ENCODE peak calls at places on chromosome X, in four cellular contexts. One of them, this sample, is unnamed.

GRCh38 chrX:138853936-138854335 is 142.4 kb upstream of the FGF13 start:
- DNase-seq in A549: no peak
- DNase-seq in OCI-LY7: no peak
- DNase-seq in MM.1S: no peak
- DNase-seq in this sample: no peak

GRCh38 chrX:46913710-46914109 is 1.5 kb downstream of the JADE3 start:
- DNase-seq in A549: no peak
- DNase-seq in OCI-LY7: no peak
- DNase-seq in MM.1S: no peak
- DNase-seq in this sample: no peak

GRCh38 chrX:253451-254297 is 27.5 kb upstream of the PLCXD1 start:
- DNase-seq in OCI-LY7: no peak
- DNase-seq in MM.1S: no peak
- DNase-seq in A549: no peak
- DNase-seq in this sample: no peak

GRCh38 chrX:39854772-39855747 is 242.7 kb downstream of the BCOR start:
- DNase-seq in OCI-LY7: peak; percentile 57
- DNase-seq in A549: no peak
- DNase-seq in MM.1S: peak; percentile 72
- DNase-seq in this sample: no peak

GRCh38 chrX:12013220-12013619 is 125.1 kb upstream of the FRMPD4 start:
- DNase-seq in OCI-LY7: no peak
- DNase-seq in A549: no peak
- DNase-seq in MM.1S: no peak
- DNase-seq in this sample: no peak

GRCh38 chrX:20974326-20974725 is 399.9 kb upstream of the CNKSR2 start:
- DNase-seq in OCI-LY7: no peak
- DNase-seq in A549: no peak
- DNase-seq in MM.1S: no peak
- DNase-seq in this sample: no peak

GRCh38 chrX:22171287-22172060 is 101.2 kb upstream of the CBLL2 start:
- DNase-seq in OCI-LY7: no peak
- DNase-seq in A549: no peak
- DNase-seq in MM.1S: no peak
- DNase-seq in this sample: no peak

GRCh38 chrX:20265726-20266681 is 705 bp downstream of the RPS6KA3 start:
- DNase-seq in A549: peak; percentile 19
- DNase-seq in MM.1S: peak; percentile 13
- DNase-seq in OCI-LY7: peak; percentile 48
- DNase-seq in this sample: peak; percentile 76

GRCh38 chrX:7927259-7928167 is at the start of gene PNPLA4:
- DNase-seq in OCI-LY7: peak; percentile 87
- DNase-seq in A549: peak; percentile 55
- DNase-seq in MM.1S: peak; percentile 11
- DNase-seq in this sample: peak; percentile 98

GRCh38 chrX:7159132-7159861 is 11.3 kb upstream of the PUDP start:
- DNase-seq in A549: no peak
- DNase-seq in MM.1S: no peak
- DNase-seq in OCI-LY7: no peak
- DNase-seq in this sample: no peak

GRCh38 chrX:107894038-107894437 is 68.4 kb downstream of the MID2 start:
- DNase-seq in OCI-LY7: peak; percentile 65
- DNase-seq in MM.1S: peak; percentile 75
- DNase-seq in A549: peak; percentile 35
- DNase-seq in this sample: peak; percentile 90

GRCh38 chrX:98380556-98380955 is 1496.8 kb downstream of the RPA4 start:
- DNase-seq in MM.1S: no peak
- DNase-seq in A549: no peak
- DNase-seq in OCI-LY7: no peak
- DNase-seq in this sample: no peak

GRCh38 chrX:74788545-74789086 is 136.6 kb downstream of the NEXMIF start:
- DNase-seq in MM.1S: no peak
- DNase-seq in OCI-LY7: no peak
- DNase-seq in A549: no peak
- DNase-seq in this sample: no peak

GRCh38 chrX:20116087-20116574 is 576 bp downstream of the MAP7D2 start:
- DNase-seq in MM.1S: no peak
- DNase-seq in A549: no peak
- DNase-seq in OCI-LY7: no peak
- DNase-seq in this sample: no peak

GRCh38 chrX:111519215-111519614 is 7.8 kb downstream of the SERTM2 start:
- DNase-seq in MM.1S: peak; percentile 56
- DNase-seq in A549: no peak
- DNase-seq in OCI-LY7: no peak
- DNase-seq in this sample: no peak

GRCh38 chrX:45801554-45801953 is 600.9 kb upstream of the DIPK2B start:
- DNase-seq in A549: no peak
- DNase-seq in MM.1S: peak; percentile 44
- DNase-seq in OCI-LY7: peak; percentile 4
- DNase-seq in this sample: peak; percentile 79

GRCh38 chrX:132488092-132488749 is 617 bp downstream of the MBNL3 start:
- DNase-seq in A549: no peak
- DNase-seq in MM.1S: peak; percentile 43
- DNase-seq in OCI-LY7: peak; percentile 70
- DNase-seq in this sample: peak; percentile 74

GRCh38 chrX:31894152-31894551 is 822.3 kb upstream of the FTHL17 start:
- DNase-seq in A549: no peak
- DNase-seq in OCI-LY7: no peak
- DNase-seq in MM.1S: no peak
- DNase-seq in this sample: no peak

GRCh38 chrX:28847423-28847822 is 260.2 kb downstream of the IL1RAPL1 start:
- DNase-seq in MM.1S: no peak
- DNase-seq in A549: peak; percentile 1
- DNase-seq in OCI-LY7: no peak
- DNase-seq in this sample: no peak

GRCh38 chrX:133580630-133581029 is 165.3 kb upstream of the GPC4 start:
- DNase-seq in OCI-LY7: no peak
- DNase-seq in A549: no peak
- DNase-seq in MM.1S: no peak
- DNase-seq in this sample: no peak

GRCh38 chrX:38861489-38861888 is 60.2 kb downstream of the MID1IP1 start:
- DNase-seq in MM.1S: no peak
- DNase-seq in A549: no peak
- DNase-seq in OCI-LY7: no peak
- DNase-seq in this sample: no peak

GRCh38 chrX:104108955-104109354 is 3.4 kb upstream of the ZCCHC18 start:
- DNase-seq in OCI-LY7: no peak
- DNase-seq in MM.1S: no peak
- DNase-seq in A549: no peak
- DNase-seq in this sample: no peak

GRCh38 chrX:132001127-132001526 is 22.0 kb upstream of the STK26 start:
- DNase-seq in MM.1S: no peak
- DNase-seq in A549: no peak
- DNase-seq in OCI-LY7: no peak
- DNase-seq in this sample: no peak

GRCh38 chrX:113429011-113429410 is 588.4 kb upstream of the AMOT start:
- DNase-seq in A549: no peak
- DNase-seq in OCI-LY7: no peak
- DNase-seq in MM.1S: no peak
- DNase-seq in this sample: no peak

GRCh38 chrX:140509468-140510305 is 4.8 kb upstream of the SOX3 start:
- DNase-seq in A549: no peak
- DNase-seq in MM.1S: no peak
- DNase-seq in OCI-LY7: no peak
- DNase-seq in this sample: no peak

GRCh38 chrX:140510306-140510676 is 5.4 kb upstream of the SOX3 start:
- DNase-seq in OCI-LY7: no peak
- DNase-seq in MM.1S: no peak
- DNase-seq in A549: no peak
- DNase-seq in this sample: no peak

GRCh38 chrX:140508958-140509357 is 4.1 kb upstream of the SOX3 start:
- DNase-seq in A549: no peak
- DNase-seq in MM.1S: no peak
- DNase-seq in OCI-LY7: no peak
- DNase-seq in this sample: no peak

GRCh38 chrX:140507982-140508305 is 3.1 kb upstream of the SOX3 start:
- DNase-seq in A549: no peak
- DNase-seq in MM.1S: no peak
- DNase-seq in OCI-LY7: no peak
- DNase-seq in this sample: no peak

GRCh38 chrX:140510895-140511295 is 6.0 kb upstream of the SOX3 start:
- DNase-seq in MM.1S: no peak
- DNase-seq in OCI-LY7: no peak
- DNase-seq in A549: no peak
- DNase-seq in this sample: no peak
- H3K4me3 ChIP-seq in MM.1S: no peak overlapping the region
- H3K4me3 ChIP-seq in OCI-LY7: no peak overlapping the region
- H3K4me3 ChIP-seq in A549: no peak overlapping the region
- H3K4me3 ChIP-seq in this sample: no peak overlapping the region

GRCh38 chrX:51894697-51895336 is 1.4 kb downstream of the MAGED1 start:
- DNase-seq in MM.1S: peak; percentile 7
- DNase-seq in A549: no peak
- DNase-seq in OCI-LY7: no peak
- DNase-seq in this sample: no peak
- H3K4me2 ChIP-seq in MM.1S: peak overlapping the region; percentile 62
- H3K4me2 ChIP-seq in A549: peak overlapping the region; percentile 81
- H3K4me2 ChIP-seq in OCI-LY7: peak overlapping the region; percentile 90
- H3K4me2 ChIP-seq in this sample: peak overlapping the region; percentile 76

GRCh38 chrX:30613736-30614135 is 36.2 kb upstream of the TASL start:
- DNase-seq in A549: no peak
- DNase-seq in MM.1S: no peak
- DNase-seq in OCI-LY7: no peak
- DNase-seq in this sample: no peak
- H3K4me3 ChIP-seq in A549: no peak overlapping the region
- H3K4me3 ChIP-seq in MM.1S: no peak overlapping the region
- H3K4me3 ChIP-seq in OCI-LY7: no peak overlapping the region
- H3K4me3 ChIP-seq in this sample: no peak overlapping the region

GRCh38 chrX:13669246-13669689 is 16.3 kb downstream of the TCEANC start:
- DNase-seq in A549: peak; percentile 56
- DNase-seq in OCI-LY7: no peak
- DNase-seq in MM.1S: peak; percentile 76
- DNase-seq in this sample: no peak
- H3K4me2 ChIP-seq in A549: peak overlapping the region; percentile 63
- H3K4me2 ChIP-seq in OCI-LY7: no peak overlapping the region
- H3K4me2 ChIP-seq in MM.1S: peak overlapping the region; percentile 55
- H3K4me2 ChIP-seq in this sample: peak overlapping the region; percentile 79

GRCh38 chrX:130165181-130165702 is 399 bp downstream of the AIFM1 start:
- DNase-seq in A549: no peak
- DNase-seq in MM.1S: no peak
- DNase-seq in OCI-LY7: no peak
- DNase-seq in this sample: no peak
- H3K4me3 ChIP-seq in A549: peak overlapping the region; percentile 73
- H3K4me3 ChIP-seq in MM.1S: peak overlapping the region; percentile 78
- H3K4me3 ChIP-seq in OCI-LY7: peak overlapping the region; percentile 77
- H3K4me3 ChIP-seq in this sample: peak overlapping the region; percentile 71

This sample was measured in Karpas-422.